ENCODE peak calls at places on chromosomes 3 and 15, in ten cellular contexts. Z is iris pigment epithelial cell; X is RWPE1; W is heart right ventricle; G is stimulated activated CD8-positive, alpha-beta memory T cell treated with anti-CD3 and anti-CD28 coated beads, Interleukin-15, amount 100 ng/mL, for 1 hour; R is Kasumi-1; N is NCI-H2081; M is HTR-8/SVneo; C is natural killer cell; L is body of pancreas. T is an unnamed sample.
A peak's percentile ranks its signal among the peaks of the same experiment; 100 is the strongest.

GRCh38 chr15:62584301-62585235 is 419.5 kb upstream of the C2CD4B start:
- DNase-seq in Z (no peak), X (no peak), W (no peak), G (no peak), R (no peak), N (no peak), M (no peak), C (no peak), L (no peak), T (no peak)

GRCh38 chr3:185766645-185767323 is 58.1 kb downstream of the IGF2BP2 start:
- DNase-seq in Z (peak; percentile 39), X (no peak), W (no peak), G (no peak), R (no peak), N (no peak), M (no peak), C (no peak), L (no peak), T (no peak)

GRCh38 chr3:151403246-151403645 is 18.7 kb upstream of the P2RY12 start:
- DNase-seq in Z (peak; percentile 53), X (no peak), W (no peak), G (no peak), R (no peak), N (no peak), M (no peak), C (no peak), L (no peak), T (no peak)

GRCh38 chr3:167754049-167754448 is 18.5 kb downstream of the SERPINI1 start:
- DNase-seq in Z (no peak), X (no peak), W (no peak), G (no peak), R (no peak), N (no peak), M (no peak), C (no peak), L (no peak), T (no peak)

GRCh38 chr3:98846101-98846500 is 55.4 kb downstream of the DCBLD2 start:
- DNase-seq in Z (peak; percentile 45), X (no peak), W (no peak), G (no peak), R (no peak), N (no peak), M (no peak), C (no peak), L (no peak), T (no peak)

GRCh38 chr3:95899494-95899893 is 914.9 kb upstream of the EPHA6 start:
- DNase-seq in Z (peak; percentile 10), X (no peak), W (no peak), G (no peak), R (no peak), N (no peak), M (no peak), C (no peak), L (no peak), T (no peak)

GRCh38 chr3:65342084-65342683 is 654.4 kb upstream of the ADAMTS9 start:
- DNase-seq in Z (peak; percentile 36), X (peak; percentile 17), W (peak; percentile 52), G (no peak), R (peak; percentile 21), N (peak; percentile 1), M (peak; percentile 26), C (no peak), L (peak; percentile 45), T (peak; percentile 29)

GRCh38 chr15:59453474-59454215 is 15.7 kb downstream of the FAM81A start:
- DNase-seq in Z (no peak), X (no peak), W (no peak), G (no peak), R (no peak), N (no peak), M (no peak), C (no peak), L (no peak), T (no peak)

GRCh38 chr3:71581981-71582611 is 1.4 kb downstream of the FOXP1 start:
- DNase-seq in Z (peak; percentile 30), X (no peak), W (peak; percentile 64), G (no peak), R (peak; percentile 89), N (no peak), M (no peak), C (peak; percentile 23), L (peak; percentile 67), T (peak; percentile 62)

GRCh38 chr15:64146885-64147681 is 4.4 kb upstream of the SNX22 start:
- DNase-seq in Z (peak; percentile 65), X (no peak), W (no peak), G (no peak), R (no peak), N (no peak), M (no peak), C (no peak), L (no peak), T (no peak)

GRCh38 chr3:14563946-14564539 is 23.9 kb upstream of the GRIP2 start:
- DNase-seq in Z (no peak), X (no peak), W (no peak), G (no peak), R (no peak), N (peak; percentile 27), M (no peak), C (no peak), L (no peak), T (no peak)

GRCh38 chr15:82950746-82951370 is 1.7 kb downstream of the HOMER2 start:
- DNase-seq in Z (no peak), X (no peak), W (no peak), G (no peak), R (no peak), N (no peak), M (no peak), C (no peak), L (no peak), T (no peak)

GRCh38 chr3:5010706-5011554 is 31.7 kb downstream of the BHLHE40 start:
- DNase-seq in Z (no peak), X (no peak), W (no peak), G (no peak), R (peak; percentile 17), N (no peak), M (no peak), C (no peak), L (no peak), T (no peak)

GRCh38 chr15:31136016-31136415 is 34.5 kb upstream of the TRPM1 start:
- DNase-seq in Z (no peak), X (no peak), W (no peak), G (no peak), R (no peak), N (no peak), M (no peak), C (no peak), L (no peak), T (no peak)

GRCh38 chr3:13539285-13539625 is 9.7 kb upstream of the FBLN2 start:
- DNase-seq in Z (peak; percentile 73), X (no peak), W (no peak), G (no peak), R (no peak), N (no peak), M (no peak), C (no peak), L (no peak), T (no peak)

GRCh38 chr3:101574388-101575156 is 592 bp downstream of the PCNP start:
- DNase-seq in Z (peak; percentile 53), X (no peak), W (peak; percentile 45), G (no peak), R (peak; percentile 46), N (peak; percentile 50), M (peak; percentile 23), C (no peak), L (peak; percentile 59), T (peak; percentile 43)

GRCh38 chr3:49668414-49668797 is 5.7 kb upstream of the APEH start:
- DNase-seq in Z (no peak), X (no peak), W (no peak), G (no peak), R (peak; percentile 30), N (no peak), M (no peak), C (no peak), L (no peak), T (no peak)

GRCh38 chr15:48866141-48866563 is 11.8 kb upstream of the EID1 start:
- DNase-seq in Z (peak; percentile 54), X (no peak), W (no peak), G (no peak), R (no peak), N (no peak), M (no peak), C (no peak), L (no peak), T (no peak)

GRCh38 chr15:60486742-60487141 is 7.8 kb upstream of the ICE2 start:
- DNase-seq in Z (no peak), X (no peak), W (no peak), G (no peak), R (no peak), N (no peak), M (no peak), C (no peak), L (no peak), T (no peak)

GRCh38 chr15:63166219-63166618 is 8.9 kb upstream of the RPS27L start:
- DNase-seq in Z (peak; percentile 48), X (no peak), W (no peak), G (no peak), R (peak; percentile 45), N (no peak), M (no peak), C (no peak), L (no peak), T (no peak)

GRCh38 chr15:82943176-82943575 is 9.3 kb downstream of the HOMER2 start:
- DNase-seq in Z (no peak), X (no peak), W (no peak), G (no peak), R (no peak), N (no peak), M (no peak), C (no peak), L (no peak), T (no peak)

GRCh38 chr15:55407631-55407948 is 569 bp downstream of the CCPG1 start:
- DNase-seq in Z (peak; percentile 27), X (peak; percentile 28), W (no peak), G (no peak), R (peak; percentile 49), N (no peak), M (no peak), C (no peak), L (no peak), T (no peak)

GRCh38 chr15:80695911-80696651 is 971 bp downstream of the ABHD17C start:
- DNase-seq in Z (peak; percentile 32), X (peak; percentile 78), W (peak; percentile 16), G (no peak), R (peak; percentile 36), N (peak; percentile 10), M (peak; percentile 47), C (no peak), L (peak; percentile 48), T (peak; percentile 25)

GRCh38 chr3:152968388-152969024 is 133.6 kb downstream of the P2RY1 start:
- DNase-seq in Z (peak; percentile 52), X (peak; percentile 30), W (no peak), G (no peak), R (no peak), N (no peak), M (peak; percentile 3), C (no peak), L (no peak), T (no peak)

GRCh38 chr3:13414040-13414729 is 5.9 kb downstream of the NUP210 start:
- DNase-seq in Z (no peak), X (no peak), W (peak; percentile 35), G (no peak), R (peak; percentile 97), N (no peak), M (no peak), C (peak; percentile 72), L (no peak), T (peak; percentile 42)

GRCh38 chr3:141278196-141279073 is 46.8 kb downstream of the PXYLP1 start:
- DNase-seq in Z (peak; percentile 53), X (no peak), W (no peak), G (no peak), R (no peak), N (no peak), M (no peak), C (no peak), L (no peak), T (no peak)

GRCh38 chr3:27253391-27253790 is 115.8 kb downstream of the NEK10 start:
- DNase-seq in Z (no peak), X (no peak), W (no peak), G (no peak), R (no peak), N (no peak), M (no peak), C (no peak), L (no peak), T (no peak)

GRCh38 chr3:57112206-57112605 is 51.7 kb downstream of the SPATA12 start:
- DNase-seq in Z (no peak), X (no peak), W (no peak), G (no peak), R (no peak), N (no peak), M (no peak), C (no peak), L (no peak), T (no peak)